ENCODE peak calls at places on chromosomes 16 and 17, in five cellular contexts. One of them, this sample, is unnamed.

GRCh38 chr16:85166699-85167588 is 54.7 kb upstream of the CIBAR2 start:
- DNase-seq in A549: no peak
- DNase-seq in GM12878: no peak
- DNase-seq in K562: no peak
- DNase-seq in HepG2: peak
- DNase-seq in this sample: no peak

GRCh38 chr16:30740364-30741251 is 7.6 kb upstream of the PHKG2 start:
- DNase-seq in A549: peak
- DNase-seq in GM12878: no peak
- DNase-seq in K562: peak
- DNase-seq in HepG2: no peak
- DNase-seq in this sample: peak

GRCh38 chr17:66813314-66813713 is 21.6 kb upstream of the CACNG5 start:
- DNase-seq in A549: no peak
- DNase-seq in GM12878: no peak
- DNase-seq in K562: no peak
- DNase-seq in HepG2: no peak
- DNase-seq in this sample: no peak

GRCh38 chr16:66996324-66996982 is 8.1 kb downstream of the CES4A start:
- DNase-seq in A549: peak
- DNase-seq in GM12878: no peak
- DNase-seq in K562: no peak
- DNase-seq in HepG2: peak
- DNase-seq in this sample: no peak

GRCh38 chr16:81524382-81524781 is 79.8 kb downstream of the CMIP start:
- DNase-seq in A549: no peak
- DNase-seq in GM12878: no peak
- DNase-seq in K562: no peak
- DNase-seq in HepG2: no peak
- DNase-seq in this sample: no peak

GRCh38 chr16:83199012-83199411 is 572.2 kb downstream of the CDH13 start:
- DNase-seq in A549: no peak
- DNase-seq in GM12878: no peak
- DNase-seq in K562: no peak
- DNase-seq in HepG2: no peak
- DNase-seq in this sample: no peak

GRCh38 chr17:16171613-16172012 is 43.7 kb downstream of the NCOR1 start:
- DNase-seq in A549: peak
- DNase-seq in GM12878: no peak
- DNase-seq in K562: no peak
- DNase-seq in HepG2: peak
- DNase-seq in this sample: no peak

GRCh38 chr16:57194512-57194911 is 8.4 kb downstream of the RSPRY1 start:
- DNase-seq in A549: peak
- DNase-seq in GM12878: no peak
- DNase-seq in K562: no peak
- DNase-seq in HepG2: peak
- DNase-seq in this sample: no peak

GRCh38 chr16:19135201-19135838 is 21.6 kb downstream of the ITPRIPL2 start:
- DNase-seq in A549: no peak
- DNase-seq in GM12878: no peak
- DNase-seq in K562: no peak
- DNase-seq in HepG2: no peak
- DNase-seq in this sample: no peak

GRCh38 chr17:13776027-13776551 is 174.4 kb upstream of the HS3ST3A1 start:
- DNase-seq in A549: no peak
- DNase-seq in GM12878: no peak
- DNase-seq in K562: no peak
- DNase-seq in HepG2: no peak
- DNase-seq in this sample: no peak

GRCh38 chr17:76027159-76027839 is at the start of gene EVPL:
- DNase-seq in A549: peak
- DNase-seq in GM12878: no peak
- DNase-seq in K562: no peak
- DNase-seq in HepG2: peak
- DNase-seq in this sample: peak

GRCh38 chr16:66485361-66485760 is 58.3 kb downstream of the BEAN1 start:
- DNase-seq in A549: no peak
- DNase-seq in GM12878: no peak
- DNase-seq in K562: no peak
- DNase-seq in HepG2: no peak
- DNase-seq in this sample: no peak

GRCh38 chr17:1315891-1316403 is 36.5 kb downstream of the TRARG1 start:
- DNase-seq in A549: no peak
- DNase-seq in GM12878: no peak
- DNase-seq in K562: no peak
- DNase-seq in HepG2: no peak
- DNase-seq in this sample: no peak

GRCh38 chr16:63363738-63364137 is 1327.5 kb upstream of the CDH8 start:
- DNase-seq in A549: peak
- DNase-seq in GM12878: no peak
- DNase-seq in K562: no peak
- DNase-seq in HepG2: peak
- DNase-seq in this sample: no peak

GRCh38 chr16:84292032-84292431 is 2.6 kb upstream of the WFDC1 start:
- DNase-seq in A549: no peak
- DNase-seq in GM12878: no peak
- DNase-seq in K562: no peak
- DNase-seq in HepG2: no peak
- DNase-seq in this sample: peak

GRCh38 chr17:10135539-10136257 is 62.7 kb downstream of the GAS7 start:
- DNase-seq in A549: peak
- DNase-seq in GM12878: no peak
- DNase-seq in K562: no peak
- DNase-seq in HepG2: no peak
- DNase-seq in this sample: no peak

GRCh38 chr16:1615761-1616160 is 3.6 kb downstream of the CRAMP1 start:
- DNase-seq in A549: no peak
- DNase-seq in GM12878: no peak
- DNase-seq in K562: no peak
- DNase-seq in HepG2: no peak
- DNase-seq in this sample: no peak

GRCh38 chr16:19410435-19411153 is 7.1 kb upstream of the TMC5 start:
- DNase-seq in A549: peak
- DNase-seq in GM12878: no peak
- DNase-seq in K562: no peak
- DNase-seq in HepG2: no peak
- DNase-seq in this sample: peak

GRCh38 chr17:63369233-63369632 is 76.9 kb downstream of the CYB561 start:
- DNase-seq in A549: no peak
- DNase-seq in GM12878: no peak
- DNase-seq in K562: no peak
- DNase-seq in HepG2: no peak
- DNase-seq in this sample: no peak

GRCh38 chr16:11296706-11297491 is 15.8 kb upstream of the PRM1 start:
- DNase-seq in A549: no peak
- DNase-seq in GM12878: peak
- DNase-seq in K562: no peak
- DNase-seq in HepG2: peak
- DNase-seq in this sample: no peak

GRCh38 chr16:30394603-30395154 is 541 bp upstream of the ZNF48 start:
- DNase-seq in A549: no peak
- DNase-seq in GM12878: no peak
- DNase-seq in K562: peak
- DNase-seq in HepG2: no peak
- DNase-seq in this sample: peak

GRCh38 chr16:81784042-81784785 is 5.1 kb downstream of the PLCG2 start:
- DNase-seq in A549: no peak
- DNase-seq in GM12878: no peak
- DNase-seq in K562: no peak
- DNase-seq in HepG2: no peak
- DNase-seq in this sample: no peak

GRCh38 chr17:18181358-18181757 is 2.3 kb upstream of the ALKBH5 start:
- DNase-seq in A549: no peak
- DNase-seq in GM12878: no peak
- DNase-seq in K562: no peak
- DNase-seq in HepG2: no peak
- DNase-seq in this sample: no peak

GRCh38 chr17:11589706-11590105 is 8.6 kb upstream of the DNAH9 start:
- DNase-seq in A549: no peak
- DNase-seq in GM12878: no peak
- DNase-seq in K562: no peak
- DNase-seq in HepG2: no peak
- DNase-seq in this sample: no peak

DNA sequence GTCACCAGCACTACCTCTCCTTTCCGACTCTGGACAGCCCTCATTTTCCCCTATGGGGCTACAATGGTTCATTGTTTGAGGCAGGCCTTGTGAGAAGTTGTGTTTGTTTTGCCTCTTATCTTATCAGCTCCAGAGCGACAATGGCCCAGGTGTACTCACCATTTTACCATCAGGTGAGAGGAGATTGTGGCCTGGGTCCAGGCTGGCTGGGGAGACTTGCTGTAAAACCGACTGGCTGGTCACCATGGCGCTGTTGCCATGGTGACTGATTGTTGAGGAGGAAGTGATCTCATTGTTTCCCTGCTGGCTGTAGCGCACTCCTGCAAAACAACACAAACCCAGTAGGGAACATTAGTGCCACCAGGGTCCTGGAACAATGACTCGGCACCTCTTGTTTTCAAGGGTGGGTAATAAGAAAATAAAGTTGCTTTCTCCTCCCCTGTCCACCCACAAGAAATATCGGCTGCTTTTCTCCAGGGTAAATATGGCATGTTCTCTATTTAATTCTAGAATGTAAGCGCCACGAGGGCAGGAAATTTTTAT is 34.4 kb downstream of the HNF1B start:
- DNase-seq in A549: peak
- DNase-seq in GM12878: no peak
- DNase-seq in K562: peak
- DNase-seq in HepG2: peak
- DNase-seq in this sample: peak
- TF ChIP-seq JUNB in A549: no peak
- TF ChIP-seq JUNB in GM12878: no peak
- TF ChIP-seq JUNB in K562: no peak
- TF ChIP-seq JUNB in HepG2: no peak
- TF ChIP-seq JUNB in this sample: no peak

GRCh38 chr17:7849185-7850117 is 5.4 kb upstream of the TMEM88 start:
- DNase-seq in A549: no peak
- DNase-seq in GM12878: no peak
- DNase-seq in K562: no peak
- DNase-seq in HepG2: no peak
- DNase-seq in this sample: no peak
- H3K4me2 ChIP-seq in A549: no peak
- H3K4me2 ChIP-seq in GM12878: no peak
- H3K4me2 ChIP-seq in K562: no peak
- H3K4me2 ChIP-seq in HepG2: no peak
- H3K4me2 ChIP-seq in this sample: no peak

GRCh38 chr17:27809555-27809954 is 9.2 kb upstream of the NOS2 start:
- DNase-seq in A549: no peak
- DNase-seq in GM12878: no peak
- DNase-seq in K562: no peak
- DNase-seq in HepG2: no peak
- DNase-seq in this sample: no peak

GRCh38 chr17:27805520-27806146 is 5.3 kb upstream of the NOS2 start:
- DNase-seq in A549: peak
- DNase-seq in GM12878: peak
- DNase-seq in K562: peak
- DNase-seq in HepG2: peak
- DNase-seq in this sample: peak

GRCh38 chr17:27808629-27809028 is 8.3 kb upstream of the NOS2 start:
- DNase-seq in A549: no peak
- DNase-seq in GM12878: peak
- DNase-seq in K562: no peak
- DNase-seq in HepG2: no peak
- DNase-seq in this sample: peak

GRCh38 chr17:27810211-27810901 is 10.0 kb upstream of the NOS2 start:
- DNase-seq in A549: no peak
- DNase-seq in GM12878: peak
- DNase-seq in K562: no peak
- DNase-seq in HepG2: no peak
- DNase-seq in this sample: peak

DNA sequence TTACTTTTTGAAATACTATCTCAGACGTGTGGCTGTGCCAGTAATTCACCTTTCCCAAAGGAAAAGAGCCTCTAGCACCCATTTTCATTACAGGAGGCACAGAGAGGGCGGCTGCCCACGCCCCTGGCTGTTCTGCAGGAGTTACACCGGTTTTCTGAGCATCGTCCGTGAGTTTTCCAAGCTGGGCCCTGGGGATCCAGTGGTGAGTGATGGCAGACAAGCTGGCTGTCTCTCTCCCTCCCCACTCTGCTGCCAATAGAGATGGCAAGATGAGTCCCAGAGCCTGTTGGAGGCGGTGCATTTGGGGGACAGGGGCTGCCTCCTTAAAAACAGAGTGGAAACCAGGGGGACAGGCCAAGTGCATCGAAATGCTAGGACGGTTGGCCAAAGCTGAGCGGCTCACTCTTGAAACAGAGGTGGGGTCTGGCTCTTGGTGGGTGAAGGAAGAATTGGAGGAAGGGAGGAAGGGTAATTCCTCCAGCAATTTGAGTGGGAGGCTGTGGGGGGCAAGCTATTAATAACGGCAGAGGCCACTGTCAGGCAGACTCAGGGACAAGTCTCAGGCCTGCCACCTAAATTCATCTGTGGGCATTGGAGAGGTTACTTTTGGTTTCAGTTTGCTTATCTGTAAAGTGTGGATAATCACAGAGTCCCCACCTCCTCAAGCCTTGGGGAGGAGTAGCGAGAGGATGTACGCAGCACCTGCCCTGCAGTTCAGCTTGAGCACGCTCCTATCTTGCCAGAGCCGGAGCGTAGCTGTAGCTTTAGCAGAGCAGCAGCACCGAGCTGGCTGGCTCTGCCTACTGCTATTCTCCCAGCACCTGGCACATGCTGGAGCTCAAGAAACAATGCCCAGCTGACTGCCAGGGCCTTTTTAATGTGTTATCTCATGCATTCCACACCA is 7.5 kb upstream of the NOS2 start:
- DNase-seq in A549: no peak
- DNase-seq in GM12878: peak
- DNase-seq in K562: no peak
- DNase-seq in HepG2: no peak
- DNase-seq in this sample: no peak
- TF ChIP-seq JUNB in A549: no peak
- TF ChIP-seq JUNB in GM12878: no peak
- TF ChIP-seq JUNB in K562: no peak
- TF ChIP-seq JUNB in HepG2: no peak
- TF ChIP-seq JUNB in this sample: no peak

DNA sequence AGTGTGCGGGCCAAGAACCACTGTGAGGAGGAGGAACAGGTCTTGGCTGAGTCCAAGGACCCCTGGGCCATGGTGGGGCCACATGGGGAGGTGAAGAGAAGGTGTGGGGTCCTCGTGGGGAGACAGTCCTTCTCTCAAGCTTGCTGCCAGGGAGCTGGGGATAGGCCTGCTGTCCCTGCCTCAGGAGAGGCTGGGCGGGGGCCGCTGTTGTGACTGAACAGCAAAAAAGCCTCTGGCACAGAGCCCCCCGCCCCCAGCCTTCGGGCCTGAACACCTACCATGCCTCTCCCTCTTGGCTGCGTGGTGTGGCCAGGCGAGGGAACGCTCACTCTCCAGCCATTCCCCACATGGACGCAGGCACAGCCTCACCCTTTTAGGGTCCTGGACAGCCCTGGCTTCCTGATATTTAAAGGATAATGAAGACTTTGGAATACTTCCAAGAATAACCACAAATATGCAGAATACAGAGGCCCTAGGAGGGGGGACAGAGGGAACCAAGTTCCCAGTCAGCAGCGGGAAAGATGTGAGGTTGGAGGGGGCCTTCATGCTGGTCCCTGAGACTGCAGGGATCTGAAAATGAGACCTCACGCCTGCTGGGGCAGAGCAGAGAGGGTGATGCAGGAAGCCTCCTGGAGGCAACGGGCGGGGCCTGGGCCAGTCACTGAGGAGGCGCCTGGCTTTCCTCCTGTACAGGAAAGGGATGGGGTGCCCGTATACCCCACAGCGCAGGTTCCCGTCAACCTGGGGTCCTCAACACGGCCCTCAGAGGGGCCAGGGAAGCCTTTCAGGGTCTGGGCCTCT is 100.0 kb upstream of the CREBBP start:
- DNase-seq in A549: no peak
- DNase-seq in GM12878: no peak
- DNase-seq in K562: no peak
- DNase-seq in HepG2: no peak
- DNase-seq in this sample: no peak
- H3K4me2 ChIP-seq in A549: no peak
- H3K4me2 ChIP-seq in GM12878: no peak
- H3K4me2 ChIP-seq in K562: no peak
- H3K4me2 ChIP-seq in HepG2: no peak
- H3K4me2 ChIP-seq in this sample: no peak